ENCODE peak calls at places on chromosomes 5 and 9, in eight cellular contexts. F is GM12878, A is A549, M is ovary, T is tibial nerve, R is suprapubic skin, V is transverse colon, J is stomach. L is an unnamed sample. For H3K4me1, the result is how much of the 10 kb centered on the place peaks cover.

GRCh38 chr5:20034717-20035116 is 46.7 kb upstream of the CDH18 start:
- DNase-seq in A (no peak), F (no peak), J (no peak), M (no peak), V (no peak), R (no peak), T (no peak), L (no peak)

GRCh38 chr5:8953016-8953415 is 592.9 kb downstream of the SEMA5A start:
- DNase-seq in J (no peak), T (no peak), A (no peak), R (no peak), F (peak), M (no peak), V (no peak), L (no peak)

GRCh38 chr5:40653221-40654022 is 26.3 kb upstream of the PTGER4 start:
- DNase-seq in T (no peak), A (no peak), R (no peak), F (no peak), V (no peak), M (no peak), J (no peak), L (no peak)

GRCh38 chr5:53482717-53483638 is 2.5 kb downstream of the FST start:
- DNase-seq in V (peak), F (no peak), A (no peak), J (peak), T (no peak), M (peak), R (peak), L (peak)

GRCh38 chr5:40781843-40782409 is 16.2 kb downstream of the PRKAA1 start:
- DNase-seq in M (no peak), J (no peak), V (no peak), T (no peak), F (no peak), R (no peak), A (no peak), L (no peak)

GRCh38 chr5:528625-529511 is 4.6 kb upstream of the SLC9A3 start:
- DNase-seq in T (no peak), M (no peak), J (no peak), V (no peak), A (no peak), R (no peak), F (no peak), L (no peak)

GRCh38 chr5:179796877-179797608 is 3.3 kb downstream of the LTC4S start:
- DNase-seq in J (no peak), M (no peak), A (no peak), T (no peak), F (no peak), R (no peak), V (no peak), L (peak)

GRCh38 chr9:77763566-77763965 is 115.4 kb upstream of the GNA14 start:
- DNase-seq in J (no peak), T (no peak), R (no peak), A (no peak), M (no peak), V (no peak), F (no peak), L (no peak)

GRCh38 chr5:107428303-107428761 is 242.4 kb downstream of the EFNA5 start:
- DNase-seq in J (no peak), T (no peak), A (no peak), V (no peak), F (peak), M (no peak), R (no peak), L (no peak)

GRCh38 chr9:89478821-89479668 is 18.9 kb downstream of the SEMA4D start:
- DNase-seq in M (no peak), A (no peak), R (no peak), J (no peak), F (no peak), T (no peak), V (peak), L (peak)

GRCh38 chr9:20319641-20320337 is 302.5 kb downstream of the MLLT3 start:
- DNase-seq in T (no peak), V (no peak), A (no peak), F (no peak), J (no peak), R (no peak), M (no peak), L (no peak)

GRCh38 chr5:111472579-111472978 is 39.8 kb downstream of the STARD4 start:
- DNase-seq in A (no peak), T (no peak), J (no peak), R (no peak), M (no peak), V (no peak), F (no peak), L (no peak)

GRCh38 chr5:149422429-149423286 is 43.6 kb upstream of the IL17B start:
- DNase-seq in T (no peak), F (no peak), R (no peak), V (peak), J (no peak), M (peak), A (no peak), L (peak)
- H3K4me1 ChIP-seq in T (under half), F (under half), R (under half), V (under half), J (under half), M (under half), A (under half), L (under half)

DNA sequence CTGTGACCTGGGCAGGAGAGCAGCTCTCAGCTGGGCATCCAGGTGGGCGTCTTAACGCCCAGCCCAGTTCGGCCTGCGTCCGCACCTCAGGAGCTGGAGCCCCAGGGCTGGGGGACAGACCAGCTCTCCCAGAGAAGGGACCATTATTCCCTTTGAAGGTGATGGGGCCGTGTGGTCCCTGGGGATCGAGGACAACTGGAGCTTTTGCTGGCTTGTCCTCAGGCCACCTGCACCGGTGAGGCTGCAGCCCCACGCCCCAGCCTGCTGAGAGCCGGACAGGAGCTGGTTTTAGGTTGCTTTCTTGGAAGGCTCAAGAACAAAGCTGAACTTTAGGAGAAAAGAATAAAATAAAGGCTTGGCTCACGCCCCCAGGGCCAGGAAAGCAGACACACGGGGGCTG is 40.9 kb downstream of the NACC2 start:
- DNase-seq in V (no peak), F (no peak), T (no peak), R (no peak), J (no peak), A (no peak), M (no peak), L (peak)
- TF ChIP-seq EP300 in V (no peak), F (no peak), T (no peak), R (no peak), J (no peak), A (no peak), M (no peak), L (no peak)

GRCh38 chr5:68015933-68016332 is 199.6 kb upstream of the PIK3R1 start:
- DNase-seq in A (no peak), J (no peak), T (no peak), F (no peak), R (no peak), M (no peak), V (no peak), L (no peak)

GRCh38 chr5:68021958-68022357 is 193.6 kb upstream of the PIK3R1 start:
- DNase-seq in J (no peak), F (no peak), T (no peak), R (no peak), V (no peak), A (no peak), M (no peak), L (no peak)

GRCh38 chr5:68026092-68026910 is 189.3 kb upstream of the PIK3R1 start:
- DNase-seq in F (no peak), V (no peak), J (no peak), T (no peak), R (no peak), A (no peak), M (no peak), L (no peak)

GRCh38 chr5:68024426-68024825 is 191.1 kb upstream of the PIK3R1 start:
- DNase-seq in V (no peak), F (no peak), M (no peak), R (no peak), T (no peak), A (no peak), J (no peak), L (no peak)

DNA sequence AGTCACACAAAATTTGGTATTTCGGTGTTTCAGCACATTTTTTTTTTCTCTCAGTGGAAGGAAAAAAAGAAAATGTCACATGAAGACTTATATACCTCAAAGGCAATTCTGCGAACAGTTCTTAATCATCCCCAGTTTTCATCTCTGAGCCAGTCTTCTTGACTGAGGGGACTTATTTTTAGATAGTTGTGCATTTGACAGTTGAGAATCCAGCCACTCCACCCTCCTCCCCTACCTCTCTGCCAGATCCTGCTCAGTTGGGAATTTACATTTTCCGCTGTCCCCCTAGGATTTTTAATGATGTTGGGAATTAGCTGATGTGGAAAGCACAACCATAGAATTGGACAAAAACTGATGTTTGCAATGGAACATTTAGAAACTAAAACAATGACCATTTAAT is 194.4 kb upstream of the PIK3R1 start:
- DNase-seq in V (no peak), T (no peak), R (no peak), J (no peak), M (no peak), A (no peak), F (no peak), L (no peak)
- H3K4me1 ChIP-seq in V (under half), T (under half), R (under half), J (under half), M (under half), A (under half), F (under half), L (under half)

GRCh38 chr5:68821056-68821455 is 272.8 kb upstream of the SLC30A5 start:
- DNase-seq in R (no peak), A (no peak), F (no peak), M (no peak), T (no peak), J (no peak), V (no peak), L (no peak)

GRCh38 chr5:68823301-68823700 is 270.5 kb upstream of the SLC30A5 start:
- DNase-seq in T (no peak), A (no peak), F (no peak), M (no peak), R (no peak), V (no peak), J (no peak), L (no peak)

GRCh38 chr5:68817696-68818695 is 275.8 kb upstream of the SLC30A5 start:
- DNase-seq in J (no peak), R (no peak), A (no peak), M (no peak), F (no peak), V (no peak), T (no peak), L (no peak)

DNA sequence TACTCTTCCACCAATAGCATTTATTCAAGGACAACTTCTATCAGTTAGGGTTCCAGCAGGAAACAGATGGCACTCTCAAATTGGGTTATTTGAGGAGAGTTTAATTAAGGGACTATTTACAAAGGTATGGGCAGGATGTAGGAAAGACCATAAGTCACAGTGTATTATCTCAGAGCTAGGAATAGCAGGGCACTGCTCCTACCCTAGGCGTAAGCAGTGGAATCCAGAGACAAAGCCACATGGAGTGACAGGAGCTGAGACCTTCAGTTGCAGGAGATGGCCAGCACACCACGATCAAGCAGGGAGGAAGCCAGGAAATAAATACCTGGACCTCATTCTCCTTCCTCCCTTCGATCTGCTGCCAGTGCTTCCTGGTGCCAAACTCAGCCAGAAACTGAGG is 274.9 kb upstream of the SLC30A5 start:
- DNase-seq in F (no peak), A (no peak), V (no peak), T (no peak), R (no peak), J (no peak), M (no peak), L (no peak)
- TF ChIP-seq EP300 in F (no peak), A (no peak), V (no peak), T (no peak), R (no peak), J (no peak), M (no peak), L (no peak)

GRCh38 chr9:71755230-71755629 is 13.1 kb downstream of the CEMIP2 start:
- DNase-seq in J (no peak), A (no peak), M (no peak), V (no peak), F (no peak), T (no peak), R (no peak), L (no peak)
- H3K4me1 ChIP-seq in J (under half), A (half or more), M (under half), V (under half), F (under half), T (under half), R (under half), L (under half)

DNA sequence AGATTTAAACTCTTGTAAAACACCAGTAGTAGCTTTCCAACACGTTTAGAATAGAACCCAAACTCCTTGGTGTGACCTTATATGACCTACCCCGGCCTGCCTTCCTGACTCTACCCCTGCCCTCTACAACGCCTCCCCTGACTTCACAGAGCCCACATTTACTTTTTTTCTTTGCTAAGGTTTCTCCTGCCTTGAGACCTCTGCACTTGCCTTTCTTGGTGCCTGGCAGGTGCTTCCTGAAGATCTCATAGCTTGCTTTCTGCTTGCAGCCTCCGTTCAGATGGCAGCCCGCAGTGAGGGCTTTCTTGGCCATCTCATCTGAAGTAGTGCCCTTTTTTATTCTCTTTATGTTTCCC is 24.3 kb downstream of the NUP214 start:
- DNase-seq in A (no peak), F (no peak), V (no peak), T (no peak), J (no peak), M (no peak), R (no peak), L (no peak)
- TF ChIP-seq EP300 in A (no peak), F (no peak), V (no peak), T (no peak), J (no peak), M (no peak), R (no peak), L (no peak)

GRCh38 chr9:120904999-120905793 is 21.4 kb downstream of the TRAF1 start:
- DNase-seq in T (no peak), M (no peak), J (no peak), R (no peak), V (no peak), A (no peak), F (no peak), L (no peak)

GRCh38 chr9:120902824-120903608 is 23.6 kb downstream of the TRAF1 start:
- DNase-seq in V (no peak), T (no peak), M (no peak), J (no peak), F (no peak), A (no peak), R (no peak), L (no peak)

GRCh38 chr9:120904061-120904998 is 22.3 kb downstream of the TRAF1 start:
- DNase-seq in T (no peak), J (no peak), R (no peak), V (peak), M (no peak), F (no peak), A (no peak), L (no peak)

GRCh38 chr9:120902286-120902685 is 24.3 kb downstream of the TRAF1 start:
- DNase-seq in M (no peak), A (no peak), R (no peak), J (no peak), F (no peak), V (no peak), T (no peak), L (no peak)

DNA sequence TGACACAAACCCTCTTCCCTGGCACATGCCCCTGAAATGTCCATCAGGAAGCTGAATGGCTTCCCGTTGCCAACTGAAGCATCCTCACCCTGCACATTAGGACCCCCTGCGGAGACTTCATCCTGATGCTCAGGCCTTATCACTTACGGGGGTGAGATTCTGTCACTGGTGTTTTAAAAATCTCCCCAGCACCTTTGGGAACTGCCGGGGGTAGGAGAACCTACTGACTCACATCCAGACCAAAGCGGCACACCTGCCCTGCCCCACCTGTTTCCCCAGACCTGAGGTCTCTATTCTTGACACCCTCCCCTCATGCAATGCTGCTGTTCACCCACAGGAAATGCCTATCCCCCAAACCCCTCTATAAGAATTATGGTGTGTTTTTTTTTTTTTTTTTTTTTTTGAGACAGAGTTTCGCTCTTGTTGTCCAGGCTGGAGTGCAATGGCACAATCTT is 20.8 kb downstream of the TRAF1 start:
- DNase-seq in J (no peak), T (no peak), A (no peak), R (no peak), F (no peak), V (no peak), M (no peak), L (no peak)
- H3K4me1 ChIP-seq in J (under half), T (under half), A (under half), R (under half), F (under half), V (under half), M (under half), L (under half)